ENCODE peak calls at places on chromosomes 4 and X, in ten cellular contexts. P is upper lobe of right lung, L is HFF-Myc, I is left ventricle myocardium inferior, Y is transverse colon, X is heart right ventricle, M is tibial artery, W is tibial nerve, E is cardiac fibroblast, N is right atrium auricular region. U is an unnamed sample.

GRCh38 chr4:112648263-112649054 is 11.5 kb downstream of the LARP7 start:
- DNase-seq in W (no peak), P (no peak), M (no peak), L (no peak), E (peak; percentile 14), Y (no peak), X (no peak), N (no peak), I (no peak), U (no peak)

GRCh38 chrX:107396235-107396634 is 53.2 kb upstream of the FRMPD3 start:
- DNase-seq in I (no peak), X (no peak), Y (no peak), L (no peak), P (no peak), E (no peak), M (no peak), N (no peak), W (no peak), U (no peak)

GRCh38 chr4:41535911-41536361 is 2.0 kb upstream of the LIMCH1 start:
- DNase-seq in X (no peak), M (no peak), I (no peak), L (no peak), Y (no peak), W (no peak), N (no peak), P (no peak), E (no peak), U (no peak)

GRCh38 chr4:24103434-24104168 is 213.8 kb upstream of the PPARGC1A start:
- DNase-seq in P (no peak), N (no peak), Y (no peak), M (no peak), I (no peak), L (no peak), W (no peak), X (no peak), E (peak; percentile 81), U (no peak)

GRCh38 chr4:41321216-41321945 is 64.7 kb downstream of the UCHL1 start:
- DNase-seq in X (no peak), P (no peak), W (no peak), M (no peak), L (no peak), N (no peak), E (no peak), I (no peak), Y (no peak), U (no peak)

GRCh38 chrX:8981742-8982141 is 52.2 kb downstream of the FAM9B start:
- DNase-seq in M (no peak), Y (no peak), N (no peak), X (no peak), E (no peak), L (no peak), W (no peak), P (no peak), I (no peak), U (no peak)

GRCh38 chrX:108736509-108737479 is at the start of gene IRS4:
- DNase-seq in N (no peak), P (no peak), X (no peak), M (peak; percentile 64), Y (no peak), L (no peak), E (peak; percentile 2), I (no peak), W (no peak), U (peak; percentile 33)

GRCh38 chrX:134388161-134389109 is 71.5 kb upstream of the HPRT1 start:
- DNase-seq in W (no peak), L (no peak), M (no peak), E (no peak), Y (no peak), N (no peak), X (no peak), P (no peak), I (no peak), U (no peak)

GRCh38 chr4:43835869-43836268 is 612.7 kb downstream of the KCTD8 start:
- DNase-seq in N (no peak), Y (no peak), W (no peak), M (no peak), P (no peak), X (no peak), L (no peak), E (no peak), I (no peak), U (no peak)

GRCh38 chr4:43837604-43838003 is 611.0 kb downstream of the KCTD8 start:
- DNase-seq in P (no peak), E (no peak), I (no peak), W (no peak), Y (no peak), N (no peak), X (no peak), L (no peak), M (no peak), U (no peak)

GRCh38 chr4:43842594-43842993 is 606.0 kb downstream of the KCTD8 start:
- DNase-seq in M (no peak), I (no peak), N (no peak), W (no peak), Y (no peak), E (no peak), X (no peak), L (no peak), P (no peak), U (no peak)

GRCh38 chr4:43837171-43837570 is 611.4 kb downstream of the KCTD8 start:
- DNase-seq in X (no peak), M (no peak), E (no peak), I (no peak), W (no peak), N (no peak), P (no peak), L (no peak), Y (no peak), U (no peak)
- TF ChIP-seq CTCF in X (no peak), M (no peak), E (no peak), I (no peak), W (no peak), N (no peak), P (no peak), L (no peak), Y (no peak), U (no peak)

GRCh38 chr4:7034262-7035081 is 8.7 kb upstream of the TADA2B start:
- DNase-seq in N (no peak), L (no peak), E (peak; percentile 35), I (no peak), W (no peak), P (peak; percentile 80), Y (no peak), X (no peak), M (no peak), U (no peak)
- H3K4me3 ChIP-seq in N (no peak overlapping the region), L (no peak overlapping the region), E (no peak overlapping the region), I (no peak overlapping the region), W (no peak overlapping the region), P (no peak overlapping the region), Y (no peak overlapping the region), X (no peak overlapping the region), M (no peak overlapping the region), U (no peak overlapping the region)

GRCh38 chr4:99887837-99888236 is 6.4 kb downstream of the LAMTOR3 start:
- DNase-seq in E (peak; percentile 30), M (no peak), P (no peak), L (no peak), N (no peak), I (no peak), Y (no peak), X (no peak), W (no peak), U (no peak)

GRCh38 chr4:99879458-99879857 is 14.8 kb downstream of the LAMTOR3 start:
- DNase-seq in Y (no peak), M (no peak), P (no peak), E (peak; percentile 14), N (no peak), I (no peak), L (no peak), W (no peak), X (no peak), U (no peak)

GRCh38 chr4:99886146-99886545 is 8.1 kb downstream of the LAMTOR3 start:
- DNase-seq in Y (no peak), W (no peak), E (peak; percentile 72), I (no peak), L (no peak), M (no peak), P (no peak), X (no peak), N (no peak), U (no peak)

GRCh38 chr4:99885687-99886086 is 8.5 kb downstream of the LAMTOR3 start:
- DNase-seq in P (no peak), X (no peak), N (no peak), M (no peak), E (no peak), Y (no peak), W (no peak), L (no peak), I (no peak), U (no peak)

GRCh38 chr4:99885063-99885664 is 9.1 kb downstream of the LAMTOR3 start:
- DNase-seq in L (peak; percentile 16), N (no peak), W (no peak), P (no peak), M (no peak), I (no peak), Y (no peak), E (peak; percentile 54), X (no peak), U (no peak)
- TF ChIP-seq CTCF in L (peak; percentile 33), N (no peak), W (no peak), P (peak; percentile 48), M (peak; percentile 34), I (peak; percentile 61), Y (peak; percentile 33), E (peak; percentile 38), X (peak; percentile 51), U (peak; percentile 50)

GRCh38 chr4:1685604-1686150 is 1.6 kb upstream of the FAM53A start:
- DNase-seq in X (no peak), Y (no peak), N (no peak), E (no peak), L (no peak), P (no peak), M (no peak), W (no peak), I (no peak), U (no peak)

GRCh38 chr4:1683371-1683902 is 676 bp downstream of the FAM53A start:
- DNase-seq in N (peak; percentile 68), W (peak; percentile 41), M (no peak), Y (peak; percentile 27), P (no peak), I (no peak), X (no peak), E (peak; percentile 92), L (peak; percentile 52), U (peak; percentile 58)

GRCh38 chr4:1684756-1685603 is 867 bp upstream of the FAM53A start:
- DNase-seq in E (no peak), N (no peak), I (no peak), P (peak; percentile 65), L (no peak), X (no peak), Y (peak; percentile 32), M (peak; percentile 73), W (no peak), U (peak; percentile 24)

GRCh38 chr4:1683903-1684755 is at the start of gene FAM53A:
- DNase-seq in Y (peak; percentile 96), E (peak; percentile 82), P (peak; percentile 97), X (peak; percentile 96), W (peak; percentile 90), I (peak; percentile 93), N (peak; percentile 87), L (peak; percentile 36), M (peak; percentile 94), U (peak; percentile 94)

DNA sequence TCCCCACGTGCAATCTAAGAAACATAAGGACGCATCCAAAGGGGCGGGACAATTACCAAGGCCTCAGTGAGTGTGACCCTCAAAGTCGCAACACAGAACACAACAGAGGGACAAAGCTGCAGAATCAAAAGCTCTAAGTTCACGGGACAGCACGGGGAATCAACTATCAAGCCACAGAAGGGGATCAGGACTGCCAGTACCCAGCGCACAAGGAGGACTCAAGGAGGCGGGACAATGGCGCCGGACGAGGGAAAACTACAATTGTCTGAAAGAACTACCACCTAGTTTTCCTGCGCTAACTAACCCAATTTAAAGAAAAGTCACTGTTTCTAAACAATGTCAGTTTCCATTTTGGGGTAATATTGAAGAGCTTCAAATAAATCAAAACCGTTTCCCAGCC is 1.3 kb downstream of the FAM53A start:
- DNase-seq in L (no peak), E (no peak), N (no peak), Y (no peak), X (no peak), I (no peak), W (no peak), M (no peak), P (no peak), U (no peak)
- H3K4me3 ChIP-seq in L (peak overlapping the region; percentile 55), E (peak overlapping the region; percentile 56), N (peak overlapping the region; percentile 63), Y (peak overlapping the region; percentile 66), X (peak overlapping the region; percentile 66), I (peak overlapping the region; percentile 77), W (peak overlapping the region; percentile 71), M (peak overlapping the region; percentile 77), P (peak overlapping the region; percentile 71), U (no peak overlapping the region)